ENCODE peak calls at places on chromosomes 3 and 15, in ten cellular contexts. B is WTC11, N is AG09319, U is AG10803, J is GM12865, M is sigmoid colon, X is AG04449, T is tibial nerve, H is activated B cell treated with CpG ODN at 0.5 μM for 24 hours, P is brain microvascular endothelial cell. C is an unnamed sample.

GRCh38 chr3:177615015-177615414 is 417.7 kb upstream of the TBL1XR1 start:
- DNase-seq in T (peak; percentile 92), N (peak; percentile 97), B (no peak), J (no peak), P (peak; percentile 96), U (peak; percentile 89), H (no peak), M (peak; percentile 81), X (peak; percentile 78), C (peak; percentile 75)

GRCh38 chr3:164486150-164486549 is 592.1 kb downstream of the SI start:
- DNase-seq in J (no peak), X (no peak), U (peak; percentile 54), H (no peak), B (no peak), N (no peak), T (no peak), P (no peak), M (no peak), C (no peak)

GRCh38 chr3:61829301-61830110 is 268.1 kb downstream of the PTPRG start:
- DNase-seq in J (no peak), B (no peak), P (no peak), M (no peak), N (no peak), X (no peak), U (no peak), T (no peak), H (no peak), C (no peak)

GRCh38 chr3:149245738-149246451 is 24.3 kb upstream of the CP start:
- DNase-seq in T (no peak), M (no peak), X (no peak), B (no peak), J (peak; percentile 55), N (no peak), U (peak; percentile 70), H (no peak), P (peak; percentile 59), C (no peak)

GRCh38 chr3:140053011-140053702 is 118.2 kb downstream of the CLSTN2 start:
- DNase-seq in T (no peak), J (no peak), N (no peak), M (no peak), U (no peak), X (no peak), H (no peak), B (no peak), P (no peak), C (no peak)

GRCh38 chr3:186413615-186414415 is 51.8 kb upstream of the DGKG start:
- DNase-seq in T (peak; percentile 43), X (no peak), B (peak; percentile 45), J (peak; percentile 46), N (no peak), U (peak; percentile 6), H (no peak), M (peak; percentile 94), P (no peak), C (no peak)

GRCh38 chr3:192422321-192422997 is 304.9 kb downstream of the FGF12 start:
- DNase-seq in M (no peak), B (no peak), T (no peak), X (no peak), N (no peak), J (no peak), U (no peak), H (no peak), P (peak; percentile 14), C (no peak)

GRCh38 chr3:188497021-188497420 is 343.1 kb downstream of the LPP start:
- DNase-seq in N (no peak), T (no peak), B (no peak), M (no peak), U (peak; percentile 59), X (no peak), P (peak; percentile 67), H (no peak), J (no peak), C (no peak)

GRCh38 chr15:28881170-28881569 is 4.6 kb upstream of the APBA2 start:
- DNase-seq in M (no peak), P (no peak), X (peak; percentile 14), T (no peak), U (no peak), N (no peak), B (no peak), J (no peak), H (no peak), C (no peak)
- TF ChIP-seq CTCF in M (no peak), P (peak; percentile 32), X (peak; percentile 18), T (no peak), U (no peak), N (peak; percentile 10), B (no peak), J (no peak), H (no peak), C (no peak)

GRCh38 chr15:95292790-95293450 is 1037.6 kb upstream of the NR2F2 start:
- DNase-seq in J (no peak), M (no peak), N (no peak), B (no peak), U (no peak), H (no peak), P (no peak), T (no peak), X (no peak), C (no peak)

GRCh38 chr15:95290376-95290973 is 1040.0 kb upstream of the NR2F2 start:
- DNase-seq in P (peak; percentile 32), J (no peak), X (no peak), N (no peak), H (no peak), B (no peak), M (no peak), T (no peak), U (no peak), C (no peak)

GRCh38 chr15:95295905-95296618 is 1034.4 kb upstream of the NR2F2 start:
- DNase-seq in B (no peak), J (no peak), N (no peak), U (peak; percentile 60), T (no peak), M (no peak), H (no peak), X (no peak), P (no peak), C (no peak)

GRCh38 chr15:95295311-95295710 is 1035.2 kb upstream of the NR2F2 start:
- DNase-seq in B (no peak), J (no peak), M (no peak), X (no peak), U (peak; percentile 14), H (no peak), T (no peak), P (no peak), N (no peak), C (no peak)

DNA sequence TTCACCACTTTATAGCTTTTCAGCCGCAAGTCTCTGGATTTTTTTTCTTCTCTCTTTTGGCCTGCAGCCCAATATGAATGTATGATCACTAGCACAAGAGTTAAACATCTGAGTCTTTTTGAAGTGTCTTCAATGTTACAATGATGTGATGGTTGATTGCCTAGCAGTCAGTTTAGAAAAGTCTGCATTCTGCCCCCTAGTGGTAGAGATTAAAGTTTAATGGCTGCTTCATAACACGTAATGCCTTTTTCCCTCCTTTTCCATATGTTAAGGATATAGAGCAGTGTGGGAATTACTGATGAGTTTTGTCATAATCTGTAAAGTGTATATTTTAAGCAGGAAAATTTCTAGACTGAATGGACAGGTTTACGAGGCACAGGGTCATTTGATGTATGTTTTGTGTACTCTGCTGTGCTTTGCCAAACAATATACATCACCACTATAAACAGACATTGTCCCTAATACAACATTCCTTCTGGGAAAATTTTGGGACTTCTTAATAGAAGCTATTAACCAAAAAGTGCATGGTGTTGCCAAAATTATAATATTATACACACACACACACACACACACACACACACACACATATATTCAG is 1038.5 kb upstream of the NR2F2 start:
- DNase-seq in M (no peak), N (no peak), J (peak; percentile 53), H (no peak), U (peak; percentile 42), B (no peak), X (no peak), T (no peak), P (peak; percentile 39), C (no peak)
- TF ChIP-seq CTCF in M (peak; percentile 62), N (peak; percentile 53), J (peak; percentile 56), H (no peak), U (peak; percentile 77), B (peak; percentile 70), X (peak; percentile 55), T (peak; percentile 59), P (peak; percentile 60), C (peak; percentile 74)

DNA sequence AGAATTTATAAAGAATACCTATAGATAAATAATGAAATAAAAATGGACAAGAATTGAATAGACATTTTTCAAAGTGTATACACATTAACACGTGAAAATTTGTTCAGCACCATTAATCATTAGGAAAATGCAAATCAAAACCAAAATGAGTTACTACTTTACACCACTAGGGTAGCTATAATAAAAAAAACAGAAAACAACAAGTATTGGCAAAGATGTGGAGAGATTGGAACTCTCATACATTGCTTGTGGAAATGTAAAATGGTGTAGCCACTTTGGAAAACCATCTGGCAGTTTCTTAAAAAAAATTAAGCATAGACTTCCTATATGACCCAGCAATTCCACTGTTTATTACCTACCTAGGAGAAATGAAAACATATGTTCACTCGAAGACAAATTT is 172.8 kb upstream of the P2RY1 start:
- DNase-seq in U (no peak), X (no peak), H (no peak), J (no peak), B (no peak), P (no peak), T (no peak), N (no peak), M (no peak), C (no peak)
- TF ChIP-seq CTCF in U (no peak), X (no peak), H (no peak), J (no peak), B (no peak), P (no peak), T (no peak), N (no peak), M (no peak), C (no peak)

GRCh38 chr15:22881739-22882440 is 43.4 kb downstream of the NIPA2 start:
- DNase-seq in P (no peak), N (no peak), J (no peak), X (no peak), T (no peak), U (no peak), B (no peak), M (no peak), H (no peak), C (no peak)

GRCh38 chr15:22887157-22887951 is 48.9 kb downstream of the NIPA2 start:
- DNase-seq in P (peak; percentile 91), J (no peak), H (no peak), N (no peak), U (peak; percentile 78), M (no peak), X (peak; percentile 23), T (no peak), B (no peak), C (no peak)

GRCh38 chr15:22883196-22883595 is 44.7 kb downstream of the NIPA2 start:
- DNase-seq in H (no peak), T (no peak), X (no peak), U (no peak), N (no peak), B (no peak), M (no peak), P (no peak), J (no peak), C (no peak)

GRCh38 chr15:22885105-22885504 is 46.6 kb downstream of the NIPA2 start:
- DNase-seq in M (no peak), H (no peak), P (no peak), N (no peak), U (no peak), B (no peak), X (no peak), J (no peak), T (no peak), C (no peak)

DNA sequence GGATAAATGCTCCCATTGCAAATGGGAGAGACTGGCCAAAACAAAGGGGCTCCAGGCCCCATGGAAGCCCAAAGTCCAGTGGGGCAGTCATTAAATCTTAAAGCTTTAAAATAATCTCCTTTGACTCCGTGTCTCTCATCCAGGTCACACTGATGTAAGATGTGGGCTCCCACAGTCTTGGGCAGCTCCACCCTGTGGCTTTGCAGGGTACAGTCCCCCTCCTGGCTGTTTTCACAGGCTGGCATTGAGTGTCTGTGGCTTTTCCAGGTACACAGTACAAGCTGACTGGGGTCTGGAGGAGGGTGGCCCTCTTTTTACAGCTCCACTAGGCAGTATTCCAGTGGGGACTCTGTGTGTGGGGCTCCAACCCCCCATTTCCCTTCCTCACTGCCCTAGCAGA is 45.9 kb downstream of the NIPA2 start:
- DNase-seq in X (no peak), H (no peak), J (no peak), T (no peak), U (no peak), M (no peak), P (no peak), B (peak; percentile 41), N (no peak), C (no peak)
- TF ChIP-seq CTCF in X (no peak), H (no peak), J (peak; percentile 11), T (no peak), U (peak; percentile 16), M (no peak), P (peak; percentile 35), B (no peak), N (no peak), C (no peak)

C was measured in CD14-positive monocyte.